ENCODE peak calls at places on chromosomes 5 and 9, in ten cellular contexts. Y is CD4-positive, alpha-beta T cell; S is RWPE1; D is ovary; J is brain microvascular endothelial cell; M is thyroid gland; U is prostate gland; Z is fibroblast of pulmonary artery; C is epithelial cell of esophagus; H is HepG2. N is an unnamed sample.

GRCh38 chr9:21770877-21771560 is 31.4 kb upstream of the MTAP start:
- DNase-seq in Y (no peak), S (peak; percentile 68), D (no peak), J (peak; percentile 80), M (no peak), U (no peak), Z (peak; percentile 92), C (peak; percentile 82), H (no peak), N (no peak)

GRCh38 chr5:167580608-167581007 is 710.8 kb upstream of the WWC1 start:
- DNase-seq in Y (no peak), S (no peak), D (no peak), J (no peak), M (no peak), U (no peak), Z (no peak), C (no peak), H (no peak), N (no peak)

GRCh38 chr5:110401881-110402280 is 324.6 kb downstream of the TMEM232 start:
- DNase-seq in Y (no peak), S (no peak), D (no peak), J (no peak), M (no peak), U (no peak), Z (peak; percentile 20), C (peak; percentile 43), H (no peak), N (no peak)

GRCh38 chr5:36305571-36306326 is 4.0 kb upstream of the RANBP3L start:
- DNase-seq in Y (no peak), S (peak; percentile 37), D (peak; percentile 48), J (peak; percentile 33), M (peak; percentile 70), U (peak; percentile 37), Z (peak; percentile 68), C (peak; percentile 61), H (peak; percentile 28), N (no peak)

GRCh38 chr5:89315194-89315593 is 432.2 kb upstream of the MEF2C start:
- DNase-seq in Y (no peak), S (no peak), D (peak; percentile 39), J (peak; percentile 48), M (no peak), U (peak; percentile 51), Z (peak; percentile 5), C (peak; percentile 51), H (no peak), N (no peak)

GRCh38 chr9:120612218-120612617 is 32.3 kb upstream of the CDK5RAP2 start:
- DNase-seq in Y (no peak), S (no peak), D (no peak), J (no peak), M (no peak), U (no peak), Z (peak; percentile 25), C (peak; percentile 26), H (no peak), N (no peak)

GRCh38 chr9:98375138-98375726 is 119.8 kb upstream of the TBC1D2 start:
- DNase-seq in Y (no peak), S (no peak), D (no peak), J (peak; percentile 80), M (no peak), U (no peak), Z (peak; percentile 81), C (peak; percentile 60), H (no peak), N (no peak)

GRCh38 chr5:78638973-78639669 is 9.5 kb downstream of the LHFPL2 start:
- DNase-seq in Y (no peak), S (no peak), D (no peak), J (no peak), M (no peak), U (no peak), Z (no peak), C (no peak), H (no peak), N (no peak)

GRCh38 chr5:58025825-58026224 is 434.1 kb downstream of the PLK2 start:
- DNase-seq in Y (no peak), S (no peak), D (no peak), J (no peak), M (no peak), U (no peak), Z (no peak), C (no peak), H (no peak), N (no peak)
- TF ChIP-seq CTCF in Y (no peak), S (no peak), D (no peak), J (no peak), M (no peak), U (no peak), Z (no peak), C (no peak), H (no peak), N (no peak)

GRCh38 chr5:123088031-123088805 is 823 bp upstream of the PRDM6 start:
- DNase-seq in Y (no peak), S (no peak), D (no peak), J (no peak), M (no peak), U (no peak), Z (no peak), C (no peak), H (peak; percentile 3), N (no peak)

GRCh38 chr5:123090641-123091257 is 1.7 kb downstream of the PRDM6 start:
- DNase-seq in Y (no peak), S (no peak), D (peak; percentile 45), J (no peak), M (no peak), U (no peak), Z (no peak), C (no peak), H (no peak), N (no peak)

GRCh38 chr5:123091258-123091987 is 2.4 kb downstream of the PRDM6 start:
- DNase-seq in Y (no peak), S (no peak), D (peak; percentile 26), J (no peak), M (no peak), U (no peak), Z (no peak), C (no peak), H (no peak), N (no peak)

GRCh38 chr5:123089971-123090640 is 1.1 kb downstream of the PRDM6 start:
- DNase-seq in Y (no peak), S (no peak), D (peak; percentile 60), J (no peak), M (no peak), U (no peak), Z (peak; percentile 29), C (peak; percentile 34), H (no peak), N (no peak)

DNA sequence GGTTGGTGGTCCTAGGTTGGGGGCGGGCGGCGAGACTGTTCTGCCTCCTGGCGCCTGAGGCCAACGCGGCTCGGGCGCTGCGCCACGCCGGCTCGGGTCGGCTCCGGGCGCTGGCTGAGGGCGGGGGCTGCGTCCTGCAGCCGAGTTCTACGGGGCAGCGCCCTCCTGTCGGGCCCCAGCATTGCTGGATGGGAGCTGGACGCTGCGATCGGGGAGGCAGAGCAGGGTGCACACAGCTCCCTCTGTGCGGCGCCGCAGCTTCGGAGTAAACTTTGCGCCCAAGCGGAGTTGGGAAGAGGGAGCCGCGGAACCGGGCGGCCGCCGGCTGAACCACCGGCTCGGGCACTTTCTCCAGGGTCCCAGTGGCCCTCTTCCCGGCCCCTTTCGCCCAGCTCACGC is 530 bp downstream of the PRDM6 start:
- DNase-seq in Y (no peak), S (no peak), D (peak; percentile 72), J (peak; percentile 20), M (no peak), U (no peak), Z (peak; percentile 39), C (peak; percentile 35), H (peak; percentile 12), N (no peak)
- TF ChIP-seq CTCF in Y (no peak), S (no peak), D (no peak), J (peak; percentile 3), M (no peak), U (no peak), Z (no peak), C (no peak), H (peak; percentile 20), N (no peak)

GRCh38 chr9:79432485-79432884 is 139.3 kb upstream of the TLE4 start:
- DNase-seq in Y (no peak), S (no peak), D (no peak), J (no peak), M (no peak), U (no peak), Z (no peak), C (peak; percentile 8), H (no peak), N (no peak)

GRCh38 chr9:79430599-79430998 is 141.2 kb upstream of the TLE4 start:
- DNase-seq in Y (no peak), S (no peak), D (no peak), J (no peak), M (no peak), U (no peak), Z (no peak), C (no peak), H (no peak), N (no peak)

GRCh38 chr9:79425840-79426239 is 145.9 kb upstream of the TLE4 start:
- DNase-seq in Y (no peak), S (no peak), D (no peak), J (no peak), M (no peak), U (no peak), Z (no peak), C (no peak), H (no peak), N (no peak)

GRCh38 chr9:79428422-79428821 is 143.3 kb upstream of the TLE4 start:
- DNase-seq in Y (no peak), S (no peak), D (no peak), J (no peak), M (no peak), U (no peak), Z (no peak), C (no peak), H (no peak), N (no peak)

GRCh38 chr9:79431019-79431679 is 140.6 kb upstream of the TLE4 start:
- DNase-seq in Y (no peak), S (no peak), D (no peak), J (no peak), M (no peak), U (no peak), Z (peak; percentile 1), C (no peak), H (no peak), N (no peak)
- TF ChIP-seq CTCF in Y (no peak), S (no peak), D (no peak), J (no peak), M (no peak), U (no peak), Z (no peak), C (peak; percentile 27), H (no peak), N (no peak)

GRCh38 chr5:56817306-56817986 is 2.1 kb downstream of the MAP3K1 start:
- DNase-seq in Y (no peak), S (no peak), D (no peak), J (no peak), M (no peak), U (no peak), Z (no peak), C (no peak), H (no peak), N (no peak)

GRCh38 chr5:56815657-56816545 is 552 bp downstream of the MAP3K1 start:
- DNase-seq in Y (peak; percentile 24), S (peak; percentile 70), D (peak; percentile 57), J (no peak), M (peak; percentile 58), U (peak; percentile 30), Z (peak; percentile 42), C (peak; percentile 62), H (no peak), N (peak; percentile 60)

GRCh38 chr5:56816546-56817081 is 1.3 kb downstream of the MAP3K1 start:
- DNase-seq in Y (peak; percentile 47), S (peak; percentile 59), D (peak; percentile 56), J (peak; percentile 47), M (peak; percentile 62), U (peak; percentile 55), Z (peak; percentile 49), C (peak; percentile 70), H (peak; percentile 84), N (peak; percentile 68)

GRCh38 chr5:56819027-56819881 is 3.9 kb downstream of the MAP3K1 start:
- DNase-seq in Y (no peak), S (no peak), D (no peak), J (no peak), M (no peak), U (no peak), Z (no peak), C (peak; percentile 54), H (no peak), N (no peak)

DNA sequence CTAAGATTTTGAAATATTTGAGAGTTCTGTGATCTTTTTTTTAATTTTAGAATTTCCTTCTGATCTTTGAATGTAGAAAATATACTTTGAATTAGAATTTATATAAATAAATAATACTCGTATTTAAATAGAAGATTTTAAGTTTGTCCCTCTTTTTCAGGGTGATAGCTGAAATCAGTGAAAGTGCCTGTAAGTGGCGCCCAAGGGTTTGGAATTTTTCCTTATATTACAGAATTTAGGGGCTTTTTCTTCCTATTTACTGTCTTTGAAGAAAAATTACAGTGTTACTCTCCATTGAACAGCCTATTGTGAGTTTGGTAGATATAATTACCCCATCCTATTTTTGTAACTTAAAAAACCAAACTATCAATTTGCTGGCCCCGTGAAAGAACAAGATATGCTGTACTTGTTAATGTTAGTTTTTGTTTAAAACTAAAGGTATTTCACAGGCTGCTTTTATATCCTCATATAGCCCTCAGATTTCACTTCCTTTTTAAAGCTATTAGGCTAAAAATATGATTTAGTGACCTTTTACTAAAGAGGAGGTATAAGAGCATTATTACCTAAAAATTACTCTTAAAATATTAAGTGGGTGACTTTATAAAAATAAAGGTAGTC is 3.2 kb downstream of the MAP3K1 start:
- DNase-seq in Y (no peak), S (no peak), D (no peak), J (peak; percentile 29), M (no peak), U (no peak), Z (peak; percentile 61), C (no peak), H (no peak), N (no peak)
- TF ChIP-seq CTCF in Y (peak; percentile 33), S (peak; percentile 68), D (no peak), J (peak; percentile 47), M (no peak), U (peak; percentile 14), Z (peak; percentile 50), C (peak; percentile 25), H (peak; percentile 22), N (no peak)